ENCODE peak calls at places on chromosomes 13 and 19, in seven cellular contexts. I, F, O, E, A, Z and K are unnamed samples. For H3K4me1, the result is how much of the 10 kb centered on the place peaks cover.

GRCh38 chr13:23995283-23996073 is 98.2 kb upstream of the C1QTNF9B start:
- DNase-seq in I (no peak), F (no peak), O (no peak), E (no peak), A (no peak), Z (no peak), K (no peak)

GRCh38 chr13:98416408-98416807 is 160.5 kb downstream of the STK24 start:
- DNase-seq in I (no peak), F (peak), O (no peak), E (peak), A (no peak), Z (no peak), K (peak)

GRCh38 chr13:45575146-45575829 is 40.3 kb downstream of the ERICH6B start:
- DNase-seq in I (no peak), F (peak), O (no peak), E (no peak), A (no peak), Z (no peak), K (no peak)

GRCh38 chr13:79385694-79386093 is 20.4 kb downstream of the RBM26 start:
- DNase-seq in I (no peak), F (peak), O (no peak), E (no peak), A (no peak), Z (no peak), K (no peak)

GRCh38 chr13:24178847-24179845 is 18.6 kb downstream of the SPATA13 start:
- DNase-seq in I (no peak), F (peak), O (no peak), E (no peak), A (no peak), Z (no peak), K (no peak)

GRCh38 chr13:77333521-77334083 is 6.7 kb upstream of the MYCBP2 start:
- DNase-seq in I (no peak), F (no peak), O (no peak), E (no peak), A (no peak), Z (no peak), K (no peak)

GRCh38 chr19:31676271-31677004 is 327.2 kb upstream of the TSHZ3 start:
- DNase-seq in I (peak), F (no peak), O (no peak), E (peak), A (no peak), Z (no peak), K (no peak)

GRCh38 chr13:93226623-93227279 is at the start of gene GPC6:
- DNase-seq in I (peak), F (peak), O (no peak), E (peak), A (no peak), Z (no peak), K (no peak)

GRCh38 chr13:21850013-21851006 is 179.4 kb downstream of the FGF9 start:
- DNase-seq in I (no peak), F (no peak), O (no peak), E (no peak), A (no peak), Z (no peak), K (no peak)

GRCh38 chr19:41588497-41589209 is 12.7 kb downstream of the CEACAM21 start:
- DNase-seq in I (peak), F (peak), O (no peak), E (peak), A (no peak), Z (no peak), K (no peak)

GRCh38 chr19:8571006-8571411 is 6.2 kb downstream of the MYO1F start:
- DNase-seq in I (no peak), F (peak), O (no peak), E (no peak), A (peak), Z (peak), K (peak)

GRCh38 chr19:10756371-10756770 is 38.5 kb downstream of the DNM2 start:
- DNase-seq in I (no peak), F (no peak), O (no peak), E (no peak), A (no peak), Z (no peak), K (no peak)
- H3K4me1 ChIP-seq in I (under half), F (under half), O (under half), E (under half), A (half or more), Z (half or more), K (under half)

GRCh38 chr19:43636121-43636683 is 3.4 kb downstream of the CADM4 start:
- DNase-seq in I (peak), F (no peak), O (no peak), E (no peak), A (no peak), Z (no peak), K (no peak)
- H3K4me3 ChIP-seq in I (no peak), F (no peak), O (no peak), E (no peak), A (no peak), Z (no peak), K (no peak)

GRCh38 chr19:50512999-50513745 is 541 bp downstream of the ASPDH start:
- DNase-seq in I (no peak), F (no peak), O (no peak), E (no peak), A (no peak), Z (no peak), K (no peak)
- H3K27ac ChIP-seq in I (no peak), F (no peak), O (no peak), E (no peak), A (no peak), Z (no peak), K (no peak)

GRCh38 chr13:20149762-20150161 is 11.1 kb downstream of the GJA3 start:
- DNase-seq in I (no peak), F (no peak), O (no peak), E (no peak), A (no peak), Z (no peak), K (no peak)
- H3K4me1 ChIP-seq in I (under half), F (under half), O (under half), E (under half), A (under half), Z (under half), K (under half)

DNA sequence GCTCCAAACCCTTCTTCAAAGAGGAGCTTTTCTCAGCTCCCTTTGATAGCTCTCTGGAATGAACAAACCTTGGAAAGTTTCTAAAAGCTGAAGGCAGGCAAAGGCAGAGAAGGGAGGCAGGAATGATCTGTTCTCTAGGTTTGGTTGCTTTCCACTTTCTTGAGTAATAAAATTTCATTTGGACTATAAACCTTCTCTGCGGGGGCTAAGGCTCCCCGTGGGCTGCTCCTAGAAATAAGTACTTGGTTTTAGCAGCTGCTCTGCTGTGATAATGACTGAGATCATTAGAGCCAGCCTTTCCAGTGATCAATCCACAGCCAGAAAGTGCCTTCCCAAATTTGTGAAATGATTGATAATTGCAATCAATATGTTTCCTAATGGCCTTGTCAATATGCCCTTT is 183.8 kb upstream of the HTR2A start:
- DNase-seq in I (no peak), F (no peak), O (no peak), E (no peak), A (no peak), Z (no peak), K (no peak)
- H3K4me3 ChIP-seq in I (no peak), F (no peak), O (no peak), E (no peak), A (no peak), Z (no peak), K (no peak)

DNA sequence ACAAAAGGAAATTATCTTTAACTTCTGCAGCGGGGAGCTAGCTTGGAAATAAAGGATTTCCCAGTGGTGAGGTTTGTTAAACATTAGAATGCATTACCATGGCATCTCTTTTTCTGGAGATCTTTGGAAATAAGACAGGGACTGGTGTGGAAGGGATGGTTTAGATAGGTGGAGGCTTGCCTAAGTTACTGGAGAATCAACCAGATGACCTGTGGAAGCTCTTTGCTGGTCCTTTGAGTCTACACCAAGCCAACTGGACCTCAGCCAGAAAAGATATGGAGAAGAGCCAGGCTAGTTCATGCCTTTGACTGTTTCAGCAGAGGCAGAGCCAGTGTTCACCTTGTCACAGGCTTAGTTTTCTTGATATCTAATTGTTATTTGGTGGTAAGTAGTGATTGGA is 134.7 kb downstream of the KCNRG start:
- DNase-seq in I (no peak), F (no peak), O (no peak), E (peak), A (no peak), Z (no peak), K (no peak)
- H3K27ac ChIP-seq in I (no peak), F (peak), O (no peak), E (no peak), A (no peak), Z (no peak), K (no peak)

GRCh38 chr19:16327501-16327900 is 2.9 kb downstream of the KLF2 start:
- DNase-seq in I (no peak), F (no peak), O (no peak), E (no peak), A (no peak), Z (peak), K (no peak)
- H3K4me1 ChIP-seq in I (under half), F (under half), O (under half), E (under half), A (half or more), Z (half or more), K (under half)

GRCh38 chr19:48926909-48927308 is 6.6 kb upstream of the DHDH start:
- DNase-seq in I (no peak), F (peak), O (no peak), E (peak), A (no peak), Z (no peak), K (peak)
- H3K4me3 ChIP-seq in I (no peak), F (no peak), O (no peak), E (no peak), A (no peak), Z (peak), K (no peak)